ENCODE peak calls at places on chromosome 14, in seven cellular contexts. I is SW 1271, D is endothelial cell, W is HuH-7.5, P is AG04450, F is NCI-H510A, H is HT1080. E is an unnamed sample.

GRCh38 chr14:75283162-75283883 is 4.7 kb downstream of the FOS start:
- DNase-seq in I (no peak), D (no peak), W (no peak), P (no peak), F (no peak), H (no peak), E (no peak)

GRCh38 chr14:76904740-76905569 is 78.7 kb downstream of the LRRC74A start:
- DNase-seq in I (no peak), D (no peak), W (no peak), P (peak; percentile 92), F (no peak), H (peak; percentile 98), E (peak; percentile 81)

GRCh38 chr14:102928412-102929348 is 6.2 kb downstream of the AMN start:
- DNase-seq in I (no peak), D (peak; percentile 50), W (no peak), P (no peak), F (peak; percentile 71), H (no peak), E (no peak)

GRCh38 chr14:78543433-78543832 is 373.3 kb downstream of the NRXN3 start:
- DNase-seq in I (no peak), D (no peak), W (no peak), P (no peak), F (no peak), H (no peak), E (no peak)

GRCh38 chr14:104557086-104557485 is 22.5 kb upstream of the C14orf180 start:
- DNase-seq in I (no peak), D (no peak), W (no peak), P (no peak), F (no peak), H (no peak), E (no peak)

GRCh38 chr14:72673179-72673578 is 220.7 kb downstream of the DPF3 start:
- DNase-seq in I (no peak), D (no peak), W (no peak), P (no peak), F (no peak), H (no peak), E (no peak)

GRCh38 chr14:78974691-78975090 is 804.5 kb downstream of the NRXN3 start:
- DNase-seq in I (no peak), D (no peak), W (no peak), P (no peak), F (no peak), H (peak; percentile 85), E (peak; percentile 44)

GRCh38 chr14:98819132-98819866 is 452.7 kb downstream of the BCL11B start:
- DNase-seq in I (no peak), D (no peak), W (no peak), P (no peak), F (peak; percentile 57), H (no peak), E (no peak)

GRCh38 chr14:89617471-89618291 is 200.6 kb upstream of the FOXN3 start:
- DNase-seq in I (no peak), D (peak; percentile 28), W (no peak), P (no peak), F (no peak), H (peak; percentile 53), E (peak; percentile 18)

GRCh38 chr14:61749264-61749663 is 13.0 kb upstream of the SNAPC1 start:
- DNase-seq in I (no peak), D (no peak), W (no peak), P (no peak), F (no peak), H (no peak), E (no peak)

GRCh38 chr14:37056473-37056872 is 115.9 kb downstream of the SLC25A21 start:
- DNase-seq in I (no peak), D (no peak), W (no peak), P (peak; percentile 15), F (no peak), H (peak; percentile 86), E (peak; percentile 95)

GRCh38 chr14:37595809-37596595 is 573 bp downstream of the TTC6 start:
- DNase-seq in I (no peak), D (peak; percentile 17), W (peak; percentile 97), P (no peak), F (peak; percentile 94), H (peak; percentile 33), E (no peak)

GRCh38 chr14:102076793-102077759 is 9.8 kb downstream of the HSP90AA1 start:
- DNase-seq in I (no peak), D (no peak), W (no peak), P (no peak), F (no peak), H (no peak), E (no peak)

GRCh38 chr14:89534896-89535615 is 118.0 kb upstream of the FOXN3 start:
- DNase-seq in I (no peak), D (no peak), W (no peak), P (peak; percentile 21), F (no peak), H (no peak), E (no peak)

GRCh38 chr14:44966601-44967336 is 4.8 kb downstream of the TOGARAM1 start:
- DNase-seq in I (no peak), D (no peak), W (no peak), P (no peak), F (no peak), H (no peak), E (no peak)

GRCh38 chr14:80055912-80056801 is 155.1 kb downstream of the DIO2 start:
- DNase-seq in I (peak; percentile 25), D (peak; percentile 53), W (peak; percentile 0), P (peak; percentile 50), F (peak; percentile 24), H (peak; percentile 55), E (peak; percentile 55)

GRCh38 chr14:76924363-76925151 is 98.3 kb downstream of the LRRC74A start:
- DNase-seq in I (no peak), D (peak; percentile 52), W (no peak), P (no peak), F (peak; percentile 72), H (no peak), E (no peak)

GRCh38 chr14:59309291-59309900 is 120.9 kb downstream of the DAAM1 start:
- DNase-seq in I (no peak), D (no peak), W (no peak), P (no peak), F (no peak), H (no peak), E (no peak)

GRCh38 chr14:64971890-64972785 is at the start of gene RAB15:
- DNase-seq in I (no peak), D (peak; percentile 50), W (peak; percentile 42), P (no peak), F (no peak), H (no peak), E (no peak)

GRCh38 chr14:23951590-23952143 is 1.9 kb upstream of the DHRS4 start:
- DNase-seq in I (no peak), D (no peak), W (no peak), P (no peak), F (no peak), H (no peak), E (no peak)

GRCh38 chr14:69818760-69819191 is 21.7 kb upstream of the SLC10A1 start:
- DNase-seq in I (peak; percentile 24), D (peak; percentile 78), W (peak; percentile 38), P (peak; percentile 29), F (peak; percentile 40), H (peak; percentile 78), E (peak; percentile 46)

GRCh38 chr14:82855912-82856381 is 1322.3 kb upstream of the SEL1L start:
- DNase-seq in I (no peak), D (no peak), W (no peak), P (no peak), F (no peak), H (peak; percentile 91), E (peak; percentile 89)

GRCh38 chr14:33848706-33849454 is 102.0 kb downstream of the EGLN3 start:
- DNase-seq in I (no peak), D (peak; percentile 87), W (peak; percentile 50), P (no peak), F (peak; percentile 23), H (peak; percentile 64), E (peak; percentile 31)

GRCh38 chr14:61417141-61417540 is 95.8 kb downstream of the PRKCH start:
- DNase-seq in I (no peak), D (no peak), W (no peak), P (no peak), F (no peak), H (no peak), E (no peak)

GRCh38 chr14:97602438-97603117 is 805.4 kb downstream of the VRK1 start:
- DNase-seq in I (no peak), D (peak; percentile 26), W (no peak), P (no peak), F (no peak), H (no peak), E (no peak)

GRCh38 chr14:73227812-73228781 is 9.2 kb upstream of the PAPLN start:
- DNase-seq in I (no peak), D (no peak), W (no peak), P (peak; percentile 84), F (no peak), H (peak; percentile 86), E (peak; percentile 85)

GRCh38 chr14:60090864-60091519 is 731 bp upstream of the PCNX4 start:
- DNase-seq in I (no peak), D (no peak), W (peak; percentile 23), P (no peak), F (peak; percentile 24), H (peak; percentile 66), E (peak; percentile 60)

GRCh38 chr14:105863296-105864108 is 337.1 kb downstream of the TMEM121 start:
- DNase-seq in I (no peak), D (no peak), W (no peak), P (no peak), F (no peak), H (no peak), E (no peak)

GRCh38 chr14:39232554-39233415 is 930 bp upstream of the MIA2 start:
- DNase-seq in I (no peak), D (peak; percentile 5), W (no peak), P (peak; percentile 44), F (no peak), H (peak; percentile 61), E (peak; percentile 34)

GRCh38 chr14:60944206-60944605 is 36.7 kb downstream of the TRMT5 start:
- DNase-seq in I (no peak), D (no peak), W (no peak), P (no peak), F (no peak), H (no peak), E (no peak)

GRCh38 chr14:67943947-67944346 is 124.4 kb downstream of the RAD51B start:
- DNase-seq in I (peak; percentile 49), D (peak; percentile 70), W (peak; percentile 25), P (peak; percentile 65), F (no peak), H (peak; percentile 73), E (peak; percentile 85)

GRCh38 chr14:95023115-95023514 is 134.2 kb downstream of the DICER1 start:
- DNase-seq in I (no peak), D (no peak), W (no peak), P (no peak), F (no peak), H (no peak), E (no peak)

GRCh38 chr14:42277840-42278239 is 671.2 kb downstream of the LRFN5 start:
- DNase-seq in I (no peak), D (no peak), W (no peak), P (no peak), F (no peak), H (no peak), E (no peak)

GRCh38 chr14:103065861-103066260 is 8.5 kb upstream of the CDC42BPB start:
- DNase-seq in I (no peak), D (no peak), W (no peak), P (no peak), F (no peak), H (no peak), E (no peak)

GRCh38 chr14:68506021-68506644 is 286.7 kb downstream of the ZFP36L1 start:
- DNase-seq in I (no peak), D (peak; percentile 19), W (no peak), P (no peak), F (no peak), H (peak; percentile 57), E (peak; percentile 15)

GRCh38 chr14:25037032-25037431 is 12.9 kb downstream of the STXBP6 start:
- DNase-seq in I (no peak), D (no peak), W (no peak), P (no peak), F (no peak), H (no peak), E (no peak)

E was measured in astrocyte of the cerebellum.